ENCODE peak calls at places on chromosomes 5 and 9, in four cellular contexts. T is posterior cingulate gyrus; U is CD4-positive, alpha-beta memory T cell; S is lung microvascular endothelial cell. O is an unnamed sample.

GRCh38 chr9:98998441-98999151 is 54.9 kb downstream of the COL15A1 start:
- DNase-seq in T (peak), U (peak), S (peak), O (peak)

GRCh38 chr5:157248771-157249475 is 17.0 kb upstream of the CYFIP2 start:
- DNase-seq in T (no peak), U (peak), S (no peak), O (peak)

GRCh38 chr5:148739524-148739923 is 85.2 kb upstream of the HTR4 start:
- DNase-seq in T (no peak), U (no peak), S (peak), O (no peak)

GRCh38 chr5:95843733-95844223 is 21.3 kb upstream of the GLRX start:
- DNase-seq in T (no peak), U (no peak), S (no peak), O (no peak)

GRCh38 chr5:177539411-177539810 is 15.0 kb downstream of the FAM193B start:
- DNase-seq in T (no peak), U (no peak), S (no peak), O (no peak)

GRCh38 chr9:77475641-77476473 is 172.3 kb downstream of the GNA14 start:
- DNase-seq in T (no peak), U (peak), S (peak), O (peak)

GRCh38 chr5:168341178-168341577 is 49.7 kb downstream of the WWC1 start:
- DNase-seq in T (no peak), U (no peak), S (no peak), O (no peak)

GRCh38 chr5:59522201-59522831 is 371.2 kb downstream of the PDE4D start:
- DNase-seq in T (no peak), U (no peak), S (no peak), O (no peak)